ENCODE peak calls at places on chromosome 2, in ten cellular contexts. One of them, this sample, is unnamed.

GRCh38 chr2:69625078-69625788 is 18.3 kb downstream of the AAK1 start:
- DNase-seq in NCI-H1092: no peak
- DNase-seq in activated T-cell treated with anti-CD3 and anti-CD28 coated beads for 1 hour: no peak
- DNase-seq in central memory CD8-positive, alpha-beta T cell: no peak
- DNase-seq in ovary: no peak
- DNase-seq in fibroblast of lung: no peak
- DNase-seq in fibroblast of the conjunctiva: no peak
- DNase-seq in heart left ventricle: no peak
- DNase-seq in HS-5: no peak
- DNase-seq in iPS DF 19.7: no peak
- DNase-seq in this sample: no peak

GRCh38 chr2:167844714-167845530 is 402.5 kb downstream of the STK39 start:
- DNase-seq in ovary: no peak
- DNase-seq in fibroblast of lung: no peak
- DNase-seq in heart left ventricle: no peak
- DNase-seq in central memory CD8-positive, alpha-beta T cell: no peak
- DNase-seq in NCI-H1092: no peak
- DNase-seq in iPS DF 19.7: peak; percentile 48
- DNase-seq in activated T-cell treated with anti-CD3 and anti-CD28 coated beads for 1 hour: no peak
- DNase-seq in HS-5: no peak
- DNase-seq in fibroblast of the conjunctiva: no peak
- DNase-seq in this sample: peak; percentile 68

GRCh38 chr2:153872311-153873061 is 764 bp downstream of the GALNT13 start:
- DNase-seq in iPS DF 19.7: no peak
- DNase-seq in fibroblast of the conjunctiva: no peak
- DNase-seq in fibroblast of lung: no peak
- DNase-seq in heart left ventricle: no peak
- DNase-seq in NCI-H1092: no peak
- DNase-seq in ovary: no peak
- DNase-seq in HS-5: no peak
- DNase-seq in activated T-cell treated with anti-CD3 and anti-CD28 coated beads for 1 hour: no peak
- DNase-seq in central memory CD8-positive, alpha-beta T cell: no peak
- DNase-seq in this sample: no peak

GRCh38 chr2:28452534-28453081 is 43.3 kb upstream of the PLB1 start:
- DNase-seq in NCI-H1092: no peak
- DNase-seq in HS-5: no peak
- DNase-seq in central memory CD8-positive, alpha-beta T cell: peak; percentile 80
- DNase-seq in activated T-cell treated with anti-CD3 and anti-CD28 coated beads for 1 hour: peak; percentile 74
- DNase-seq in fibroblast of lung: peak; percentile 42
- DNase-seq in heart left ventricle: peak; percentile 67
- DNase-seq in iPS DF 19.7: peak; percentile 25
- DNase-seq in fibroblast of the conjunctiva: peak; percentile 13
- DNase-seq in ovary: peak; percentile 78
- DNase-seq in this sample: no peak

GRCh38 chr2:11080253-11081115 is 74.8 kb upstream of the SLC66A3 start:
- DNase-seq in heart left ventricle: no peak
- DNase-seq in HS-5: no peak
- DNase-seq in ovary: no peak
- DNase-seq in fibroblast of the conjunctiva: no peak
- DNase-seq in NCI-H1092: no peak
- DNase-seq in iPS DF 19.7: no peak
- DNase-seq in fibroblast of lung: no peak
- DNase-seq in activated T-cell treated with anti-CD3 and anti-CD28 coated beads for 1 hour: no peak
- DNase-seq in central memory CD8-positive, alpha-beta T cell: no peak
- DNase-seq in this sample: no peak

GRCh38 chr2:142218471-142218870 is 87.7 kb upstream of the LRP1B start:
- DNase-seq in iPS DF 19.7: no peak
- DNase-seq in heart left ventricle: no peak
- DNase-seq in central memory CD8-positive, alpha-beta T cell: no peak
- DNase-seq in HS-5: peak; percentile 5
- DNase-seq in fibroblast of lung: no peak
- DNase-seq in fibroblast of the conjunctiva: no peak
- DNase-seq in ovary: no peak
- DNase-seq in NCI-H1092: no peak
- DNase-seq in activated T-cell treated with anti-CD3 and anti-CD28 coated beads for 1 hour: no peak
- DNase-seq in this sample: no peak

GRCh38 chr2:58460670-58461069 is 219.5 kb upstream of the FANCL start:
- DNase-seq in NCI-H1092: no peak
- DNase-seq in ovary: no peak
- DNase-seq in activated T-cell treated with anti-CD3 and anti-CD28 coated beads for 1 hour: no peak
- DNase-seq in heart left ventricle: no peak
- DNase-seq in HS-5: no peak
- DNase-seq in fibroblast of lung: no peak
- DNase-seq in central memory CD8-positive, alpha-beta T cell: no peak
- DNase-seq in fibroblast of the conjunctiva: no peak
- DNase-seq in iPS DF 19.7: no peak
- DNase-seq in this sample: no peak

GRCh38 chr2:150046211-150046610 is 441.3 kb downstream of the RND3 start:
- DNase-seq in HS-5: no peak
- DNase-seq in fibroblast of lung: no peak
- DNase-seq in ovary: no peak
- DNase-seq in NCI-H1092: no peak
- DNase-seq in iPS DF 19.7: no peak
- DNase-seq in central memory CD8-positive, alpha-beta T cell: no peak
- DNase-seq in heart left ventricle: no peak
- DNase-seq in activated T-cell treated with anti-CD3 and anti-CD28 coated beads for 1 hour: no peak
- DNase-seq in fibroblast of the conjunctiva: no peak
- DNase-seq in this sample: no peak

GRCh38 chr2:42928692-42929576 is 136.6 kb upstream of the HAAO start:
- DNase-seq in activated T-cell treated with anti-CD3 and anti-CD28 coated beads for 1 hour: no peak
- DNase-seq in heart left ventricle: no peak
- DNase-seq in NCI-H1092: no peak
- DNase-seq in fibroblast of the conjunctiva: no peak
- DNase-seq in ovary: peak; percentile 36
- DNase-seq in central memory CD8-positive, alpha-beta T cell: no peak
- DNase-seq in iPS DF 19.7: peak; percentile 57
- DNase-seq in fibroblast of lung: peak; percentile 43
- DNase-seq in HS-5: no peak
- DNase-seq in this sample: no peak

GRCh38 chr2:181526014-181526413 is 68.8 kb downstream of the ITGA4 start:
- DNase-seq in central memory CD8-positive, alpha-beta T cell: no peak
- DNase-seq in iPS DF 19.7: no peak
- DNase-seq in NCI-H1092: no peak
- DNase-seq in ovary: no peak
- DNase-seq in HS-5: no peak
- DNase-seq in fibroblast of lung: no peak
- DNase-seq in heart left ventricle: no peak
- DNase-seq in activated T-cell treated with anti-CD3 and anti-CD28 coated beads for 1 hour: no peak
- DNase-seq in fibroblast of the conjunctiva: no peak
- DNase-seq in this sample: no peak

GRCh38 chr2:228261546-228261945 is 80.1 kb upstream of the SPHKAP start:
- DNase-seq in heart left ventricle: no peak
- DNase-seq in central memory CD8-positive, alpha-beta T cell: no peak
- DNase-seq in iPS DF 19.7: no peak
- DNase-seq in NCI-H1092: no peak
- DNase-seq in fibroblast of lung: no peak
- DNase-seq in activated T-cell treated with anti-CD3 and anti-CD28 coated beads for 1 hour: no peak
- DNase-seq in HS-5: no peak
- DNase-seq in ovary: no peak
- DNase-seq in fibroblast of the conjunctiva: no peak
- DNase-seq in this sample: no peak

GRCh38 chr2:215920244-215921100 is 92.9 kb downstream of the MREG start:
- DNase-seq in HS-5: no peak
- DNase-seq in heart left ventricle: peak; percentile 69
- DNase-seq in fibroblast of the conjunctiva: peak; percentile 86
- DNase-seq in ovary: peak; percentile 74
- DNase-seq in NCI-H1092: peak; percentile 34
- DNase-seq in central memory CD8-positive, alpha-beta T cell: no peak
- DNase-seq in fibroblast of lung: peak; percentile 91
- DNase-seq in activated T-cell treated with anti-CD3 and anti-CD28 coated beads for 1 hour: peak; percentile 18
- DNase-seq in iPS DF 19.7: no peak
- DNase-seq in this sample: peak; percentile 51

GRCh38 chr2:139694327-139694726 is 914.1 kb upstream of the NXPH2 start:
- DNase-seq in iPS DF 19.7: peak; percentile 48
- DNase-seq in heart left ventricle: no peak
- DNase-seq in central memory CD8-positive, alpha-beta T cell: no peak
- DNase-seq in activated T-cell treated with anti-CD3 and anti-CD28 coated beads for 1 hour: no peak
- DNase-seq in fibroblast of the conjunctiva: no peak
- DNase-seq in NCI-H1092: no peak
- DNase-seq in ovary: no peak
- DNase-seq in fibroblast of lung: no peak
- DNase-seq in HS-5: no peak
- DNase-seq in this sample: no peak

GRCh38 chr2:209933499-209934458 is 68.7 kb upstream of the RPE start:
- DNase-seq in HS-5: peak; percentile 56
- DNase-seq in activated T-cell treated with anti-CD3 and anti-CD28 coated beads for 1 hour: no peak
- DNase-seq in fibroblast of lung: peak; percentile 94
- DNase-seq in NCI-H1092: no peak
- DNase-seq in central memory CD8-positive, alpha-beta T cell: no peak
- DNase-seq in ovary: no peak
- DNase-seq in iPS DF 19.7: no peak
- DNase-seq in fibroblast of the conjunctiva: peak; percentile 82
- DNase-seq in heart left ventricle: no peak
- DNase-seq in this sample: no peak

GRCh38 chr2:134207589-134208209 is 46.2 kb upstream of the MGAT5 start:
- DNase-seq in ovary: no peak
- DNase-seq in central memory CD8-positive, alpha-beta T cell: peak; percentile 37
- DNase-seq in NCI-H1092: peak; percentile 8
- DNase-seq in HS-5: no peak
- DNase-seq in iPS DF 19.7: no peak
- DNase-seq in heart left ventricle: peak; percentile 60
- DNase-seq in fibroblast of the conjunctiva: peak; percentile 12
- DNase-seq in activated T-cell treated with anti-CD3 and anti-CD28 coated beads for 1 hour: peak; percentile 52
- DNase-seq in fibroblast of lung: peak; percentile 61
- DNase-seq in this sample: no peak

GRCh38 chr2:214019229-214019972 is 391.5 kb upstream of the VWC2L start:
- DNase-seq in iPS DF 19.7: no peak
- DNase-seq in heart left ventricle: peak; percentile 55
- DNase-seq in activated T-cell treated with anti-CD3 and anti-CD28 coated beads for 1 hour: no peak
- DNase-seq in NCI-H1092: no peak
- DNase-seq in fibroblast of lung: peak; percentile 98
- DNase-seq in ovary: no peak
- DNase-seq in HS-5: peak; percentile 97
- DNase-seq in central memory CD8-positive, alpha-beta T cell: no peak
- DNase-seq in fibroblast of the conjunctiva: peak; percentile 95
- DNase-seq in this sample: no peak

GRCh38 chr2:128812183-128812940 is 493.7 kb upstream of the HS6ST1 start:
- DNase-seq in heart left ventricle: no peak
- DNase-seq in central memory CD8-positive, alpha-beta T cell: no peak
- DNase-seq in NCI-H1092: no peak
- DNase-seq in fibroblast of the conjunctiva: no peak
- DNase-seq in fibroblast of lung: no peak
- DNase-seq in activated T-cell treated with anti-CD3 and anti-CD28 coated beads for 1 hour: no peak
- DNase-seq in ovary: no peak
- DNase-seq in HS-5: no peak
- DNase-seq in iPS DF 19.7: no peak
- DNase-seq in this sample: no peak

GRCh38 chr2:187976667-187977333 is 314.9 kb upstream of the GULP1 start:
- DNase-seq in NCI-H1092: no peak
- DNase-seq in fibroblast of lung: no peak
- DNase-seq in HS-5: no peak
- DNase-seq in heart left ventricle: no peak
- DNase-seq in iPS DF 19.7: no peak
- DNase-seq in activated T-cell treated with anti-CD3 and anti-CD28 coated beads for 1 hour: no peak
- DNase-seq in ovary: no peak
- DNase-seq in central memory CD8-positive, alpha-beta T cell: no peak
- DNase-seq in fibroblast of the conjunctiva: no peak
- DNase-seq in this sample: no peak

GRCh38 chr2:238719641-238720040 is 128.2 kb upstream of the TWIST2 start:
- DNase-seq in NCI-H1092: no peak
- DNase-seq in ovary: no peak
- DNase-seq in heart left ventricle: no peak
- DNase-seq in fibroblast of lung: no peak
- DNase-seq in iPS DF 19.7: no peak
- DNase-seq in fibroblast of the conjunctiva: no peak
- DNase-seq in HS-5: no peak
- DNase-seq in central memory CD8-positive, alpha-beta T cell: no peak
- DNase-seq in activated T-cell treated with anti-CD3 and anti-CD28 coated beads for 1 hour: no peak
- DNase-seq in this sample: no peak

GRCh38 chr2:134216152-134216829 is 37.6 kb upstream of the MGAT5 start:
- DNase-seq in HS-5: no peak
- DNase-seq in central memory CD8-positive, alpha-beta T cell: no peak
- DNase-seq in activated T-cell treated with anti-CD3 and anti-CD28 coated beads for 1 hour: no peak
- DNase-seq in iPS DF 19.7: no peak
- DNase-seq in heart left ventricle: no peak
- DNase-seq in fibroblast of lung: no peak
- DNase-seq in NCI-H1092: no peak
- DNase-seq in ovary: no peak
- DNase-seq in fibroblast of the conjunctiva: no peak
- DNase-seq in this sample: no peak

GRCh38 chr2:242075683-242076082 is 206.2 kb downstream of the RTP5 start:
- DNase-seq in ovary: no peak
- DNase-seq in fibroblast of lung: peak; percentile 63
- DNase-seq in iPS DF 19.7: no peak
- DNase-seq in activated T-cell treated with anti-CD3 and anti-CD28 coated beads for 1 hour: no peak
- DNase-seq in NCI-H1092: peak; percentile 9
- DNase-seq in central memory CD8-positive, alpha-beta T cell: no peak
- DNase-seq in heart left ventricle: no peak
- DNase-seq in HS-5: no peak
- DNase-seq in fibroblast of the conjunctiva: peak; percentile 48
- DNase-seq in this sample: no peak

GRCh38 chr2:79832540-79833234 is 319.8 kb downstream of the CTNNA2 start:
- DNase-seq in HS-5: peak; percentile 14
- DNase-seq in ovary: no peak
- DNase-seq in iPS DF 19.7: peak; percentile 73
- DNase-seq in fibroblast of the conjunctiva: no peak
- DNase-seq in central memory CD8-positive, alpha-beta T cell: no peak
- DNase-seq in heart left ventricle: no peak
- DNase-seq in NCI-H1092: peak; percentile 12
- DNase-seq in fibroblast of lung: no peak
- DNase-seq in activated T-cell treated with anti-CD3 and anti-CD28 coated beads for 1 hour: no peak
- DNase-seq in this sample: no peak

GRCh38 chr2:88355486-88355885 is 97.0 kb downstream of the FOXI3 start:
- DNase-seq in fibroblast of the conjunctiva: no peak
- DNase-seq in activated T-cell treated with anti-CD3 and anti-CD28 coated beads for 1 hour: no peak
- DNase-seq in iPS DF 19.7: no peak
- DNase-seq in HS-5: no peak
- DNase-seq in NCI-H1092: no peak
- DNase-seq in fibroblast of lung: no peak
- DNase-seq in central memory CD8-positive, alpha-beta T cell: no peak
- DNase-seq in heart left ventricle: no peak
- DNase-seq in ovary: no peak
- DNase-seq in this sample: no peak

This sample was measured in NCI-H2029 treated with DMSO at 0.1 percent for 48 hours.